ENCODE peak calls at places on chromosomes 7 and 10, in ten cellular contexts. One of them, this sample, is unnamed.

GRCh38 chr10:15558136-15558535 is 161.6 kb downstream of the ITGA8 start:
- DNase-seq in endothelial cell: no peak
- DNase-seq in fibroblast of the aortic adventitia: peak
- DNase-seq in A549: no peak
- DNase-seq in OCI-LY7: no peak
- DNase-seq in B cell: no peak
- DNase-seq in upper lobe of right lung: no peak
- DNase-seq in choroid plexus epithelial cell: peak
- DNase-seq in HFFc6: peak
- DNase-seq in esophagus squamous epithelium: no peak
- DNase-seq in this sample: no peak

GRCh38 chr7:1056006-1056784 is 11.8 kb downstream of the GPR146 start:
- DNase-seq in endothelial cell: peak
- DNase-seq in fibroblast of the aortic adventitia: no peak
- DNase-seq in A549: no peak
- DNase-seq in OCI-LY7: peak
- DNase-seq in B cell: no peak
- DNase-seq in upper lobe of right lung: peak
- DNase-seq in choroid plexus epithelial cell: no peak
- DNase-seq in HFFc6: no peak
- DNase-seq in esophagus squamous epithelium: no peak
- DNase-seq in this sample: no peak

GRCh38 chr10:47361293-47361692 is 13.1 kb downstream of the RBP3 start:
- DNase-seq in endothelial cell: peak
- DNase-seq in fibroblast of the aortic adventitia: peak
- DNase-seq in A549: peak
- DNase-seq in OCI-LY7: peak
- DNase-seq in B cell: no peak
- DNase-seq in upper lobe of right lung: no peak
- DNase-seq in choroid plexus epithelial cell: peak
- DNase-seq in HFFc6: peak
- DNase-seq in esophagus squamous epithelium: no peak
- DNase-seq in this sample: peak

GRCh38 chr7:1413936-1414639 is 45.2 kb downstream of the MICALL2 start:
- DNase-seq in endothelial cell: no peak
- DNase-seq in fibroblast of the aortic adventitia: no peak
- DNase-seq in A549: no peak
- DNase-seq in OCI-LY7: no peak
- DNase-seq in B cell: no peak
- DNase-seq in upper lobe of right lung: no peak
- DNase-seq in choroid plexus epithelial cell: no peak
- DNase-seq in HFFc6: no peak
- DNase-seq in esophagus squamous epithelium: no peak
- DNase-seq in this sample: no peak

GRCh38 chr7:1861799-1862458 is 191.9 kb downstream of the ELFN1 start:
- DNase-seq in endothelial cell: no peak
- DNase-seq in fibroblast of the aortic adventitia: no peak
- DNase-seq in A549: no peak
- DNase-seq in OCI-LY7: peak
- DNase-seq in B cell: no peak
- DNase-seq in upper lobe of right lung: no peak
- DNase-seq in choroid plexus epithelial cell: peak
- DNase-seq in HFFc6: no peak
- DNase-seq in esophagus squamous epithelium: no peak
- DNase-seq in this sample: no peak

GRCh38 chr10:85861513-85862197 is 504.9 kb downstream of the GRID1 start:
- DNase-seq in endothelial cell: no peak
- DNase-seq in fibroblast of the aortic adventitia: no peak
- DNase-seq in A549: no peak
- DNase-seq in OCI-LY7: no peak
- DNase-seq in B cell: no peak
- DNase-seq in upper lobe of right lung: no peak
- DNase-seq in choroid plexus epithelial cell: no peak
- DNase-seq in HFFc6: no peak
- DNase-seq in esophagus squamous epithelium: no peak
- DNase-seq in this sample: no peak

GRCh38 chr7:42096681-42097637 is 140.1 kb downstream of the GLI3 start:
- DNase-seq in endothelial cell: no peak
- DNase-seq in fibroblast of the aortic adventitia: peak
- DNase-seq in A549: no peak
- DNase-seq in OCI-LY7: no peak
- DNase-seq in B cell: no peak
- DNase-seq in upper lobe of right lung: no peak
- DNase-seq in choroid plexus epithelial cell: peak
- DNase-seq in HFFc6: peak
- DNase-seq in esophagus squamous epithelium: no peak
- DNase-seq in this sample: peak

GRCh38 chr10:92407305-92408016 is 116.5 kb downstream of the MARCHF5 start:
- DNase-seq in endothelial cell: no peak
- DNase-seq in fibroblast of the aortic adventitia: peak
- DNase-seq in A549: peak
- DNase-seq in OCI-LY7: no peak
- DNase-seq in B cell: no peak
- DNase-seq in upper lobe of right lung: no peak
- DNase-seq in choroid plexus epithelial cell: peak
- DNase-seq in HFFc6: peak
- DNase-seq in esophagus squamous epithelium: no peak
- DNase-seq in this sample: no peak

GRCh38 chr7:48090095-48090805 is 1.2 kb downstream of the UPP1 start:
- DNase-seq in endothelial cell: peak
- DNase-seq in fibroblast of the aortic adventitia: peak
- DNase-seq in A549: peak
- DNase-seq in OCI-LY7: no peak
- DNase-seq in B cell: no peak
- DNase-seq in upper lobe of right lung: peak
- DNase-seq in choroid plexus epithelial cell: peak
- DNase-seq in HFFc6: no peak
- DNase-seq in esophagus squamous epithelium: no peak
- DNase-seq in this sample: peak

GRCh38 chr10:89213191-89213808 is 6.2 kb upstream of the CH25H start:
- DNase-seq in endothelial cell: no peak
- DNase-seq in fibroblast of the aortic adventitia: peak
- DNase-seq in A549: peak
- DNase-seq in OCI-LY7: peak
- DNase-seq in B cell: no peak
- DNase-seq in upper lobe of right lung: no peak
- DNase-seq in choroid plexus epithelial cell: peak
- DNase-seq in HFFc6: peak
- DNase-seq in esophagus squamous epithelium: no peak
- DNase-seq in this sample: no peak

GRCh38 chr10:80132299-80133139 is at the start of gene PLAC9:
- DNase-seq in endothelial cell: peak
- DNase-seq in fibroblast of the aortic adventitia: peak
- DNase-seq in A549: no peak
- DNase-seq in OCI-LY7: no peak
- DNase-seq in B cell: no peak
- DNase-seq in upper lobe of right lung: no peak
- DNase-seq in choroid plexus epithelial cell: no peak
- DNase-seq in HFFc6: no peak
- DNase-seq in esophagus squamous epithelium: no peak
- DNase-seq in this sample: peak

GRCh38 chr10:25068152-25069058 is 52.0 kb downstream of the THNSL1 start:
- DNase-seq in endothelial cell: no peak
- DNase-seq in fibroblast of the aortic adventitia: peak
- DNase-seq in A549: no peak
- DNase-seq in OCI-LY7: no peak
- DNase-seq in B cell: no peak
- DNase-seq in upper lobe of right lung: no peak
- DNase-seq in choroid plexus epithelial cell: peak
- DNase-seq in HFFc6: peak
- DNase-seq in esophagus squamous epithelium: no peak
- DNase-seq in this sample: no peak

GRCh38 chr7:84191261-84191660 is 3.3 kb downstream of the SEMA3A start:
- DNase-seq in endothelial cell: no peak
- DNase-seq in fibroblast of the aortic adventitia: peak
- DNase-seq in A549: no peak
- DNase-seq in OCI-LY7: no peak
- DNase-seq in B cell: no peak
- DNase-seq in upper lobe of right lung: no peak
- DNase-seq in choroid plexus epithelial cell: no peak
- DNase-seq in HFFc6: no peak
- DNase-seq in esophagus squamous epithelium: no peak
- DNase-seq in this sample: no peak

GRCh38 chr10:3924344-3924743 is 139.3 kb upstream of the KLF6 start:
- DNase-seq in endothelial cell: peak
- DNase-seq in fibroblast of the aortic adventitia: peak
- DNase-seq in A549: no peak
- DNase-seq in OCI-LY7: no peak
- DNase-seq in B cell: no peak
- DNase-seq in upper lobe of right lung: no peak
- DNase-seq in choroid plexus epithelial cell: peak
- DNase-seq in HFFc6: peak
- DNase-seq in esophagus squamous epithelium: no peak
- DNase-seq in this sample: no peak

GRCh38 chr10:15744217-15744865 is 24.6 kb upstream of the ITGA8 start:
- DNase-seq in endothelial cell: peak
- DNase-seq in fibroblast of the aortic adventitia: peak
- DNase-seq in A549: peak
- DNase-seq in OCI-LY7: peak
- DNase-seq in B cell: peak
- DNase-seq in upper lobe of right lung: no peak
- DNase-seq in choroid plexus epithelial cell: peak
- DNase-seq in HFFc6: peak
- DNase-seq in esophagus squamous epithelium: no peak
- DNase-seq in this sample: peak

GRCh38 chr10:119348516-119349240 is 141.3 kb downstream of the GRK5 start:
- DNase-seq in endothelial cell: no peak
- DNase-seq in fibroblast of the aortic adventitia: peak
- DNase-seq in A549: no peak
- DNase-seq in OCI-LY7: no peak
- DNase-seq in B cell: no peak
- DNase-seq in upper lobe of right lung: peak
- DNase-seq in choroid plexus epithelial cell: peak
- DNase-seq in HFFc6: no peak
- DNase-seq in esophagus squamous epithelium: no peak
- DNase-seq in this sample: no peak
- TF ChIP-seq CTCF in endothelial cell: no peak
- TF ChIP-seq CTCF in fibroblast of the aortic adventitia: peak
- TF ChIP-seq CTCF in A549: no peak
- TF ChIP-seq CTCF in OCI-LY7: no peak
- TF ChIP-seq CTCF in B cell: no peak
- TF ChIP-seq CTCF in upper lobe of right lung: peak
- TF ChIP-seq CTCF in choroid plexus epithelial cell: peak
- TF ChIP-seq CTCF in HFFc6: no peak
- TF ChIP-seq CTCF in esophagus squamous epithelium: no peak
- TF ChIP-seq CTCF in this sample: no peak

GRCh38 chr7:24980695-24981543 is 941 bp upstream of the OSBPL3 start:
- DNase-seq in endothelial cell: no peak
- DNase-seq in fibroblast of the aortic adventitia: peak
- DNase-seq in A549: peak
- DNase-seq in OCI-LY7: peak
- DNase-seq in B cell: peak
- DNase-seq in upper lobe of right lung: peak
- DNase-seq in choroid plexus epithelial cell: peak
- DNase-seq in HFFc6: peak
- DNase-seq in esophagus squamous epithelium: peak
- DNase-seq in this sample: peak
- TF ChIP-seq CTCF in endothelial cell: no peak
- TF ChIP-seq CTCF in fibroblast of the aortic adventitia: peak
- TF ChIP-seq CTCF in A549: no peak
- TF ChIP-seq CTCF in OCI-LY7: peak
- TF ChIP-seq CTCF in B cell: no peak
- TF ChIP-seq CTCF in upper lobe of right lung: no peak
- TF ChIP-seq CTCF in choroid plexus epithelial cell: no peak
- TF ChIP-seq CTCF in HFFc6: no peak
- TF ChIP-seq CTCF in esophagus squamous epithelium: peak
- TF ChIP-seq CTCF in this sample: no peak

DNA sequence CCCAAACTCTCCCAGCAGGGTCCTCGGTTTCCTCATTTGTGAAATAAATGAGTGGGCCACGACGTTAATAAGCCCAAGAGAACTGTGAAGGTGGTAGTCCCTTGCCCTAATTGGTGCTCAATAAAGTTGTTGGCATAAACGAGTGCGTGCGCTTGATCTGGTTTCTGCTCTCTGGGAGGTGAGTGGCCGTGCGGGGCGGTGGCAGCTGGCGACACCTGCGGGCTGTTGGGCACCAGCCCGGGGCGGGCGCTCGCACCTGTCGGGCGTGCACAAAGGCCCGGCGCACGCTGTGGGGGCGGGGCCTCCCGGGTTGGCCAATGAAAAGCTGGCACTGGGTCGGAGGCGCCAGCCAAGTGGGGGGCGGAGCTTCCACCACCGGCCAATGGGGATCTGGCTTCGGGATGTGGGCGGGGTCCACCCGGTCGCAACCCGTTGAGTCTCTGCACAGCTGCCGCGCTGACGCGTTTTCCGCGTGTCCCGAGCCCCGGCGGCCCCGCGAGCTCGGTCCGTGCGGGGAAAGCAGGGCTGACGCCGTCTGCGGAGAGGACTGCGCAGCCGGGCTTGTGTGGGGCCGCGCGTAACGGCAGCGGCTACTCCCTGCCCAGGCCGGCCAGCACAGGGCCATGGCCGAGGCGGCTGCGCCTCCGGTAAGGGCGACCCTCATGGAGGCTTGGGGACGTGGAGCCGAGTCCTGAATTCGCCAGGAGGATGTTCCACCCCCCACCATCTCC is 23.0 kb downstream of the ZNF783 start:
- DNase-seq in endothelial cell: peak
- DNase-seq in fibroblast of the aortic adventitia: peak
- DNase-seq in A549: peak
- DNase-seq in OCI-LY7: peak
- DNase-seq in B cell: peak
- DNase-seq in upper lobe of right lung: peak
- DNase-seq in choroid plexus epithelial cell: peak
- DNase-seq in HFFc6: peak
- DNase-seq in esophagus squamous epithelium: peak
- DNase-seq in this sample: peak
- TF ChIP-seq CTCF in endothelial cell: no peak
- TF ChIP-seq CTCF in fibroblast of the aortic adventitia: no peak
- TF ChIP-seq CTCF in A549: no peak
- TF ChIP-seq CTCF in OCI-LY7: peak
- TF ChIP-seq CTCF in B cell: no peak
- TF ChIP-seq CTCF in upper lobe of right lung: no peak
- TF ChIP-seq CTCF in choroid plexus epithelial cell: no peak
- TF ChIP-seq CTCF in HFFc6: no peak
- TF ChIP-seq CTCF in esophagus squamous epithelium: no peak
- TF ChIP-seq CTCF in this sample: no peak

GRCh38 chr10:1957057-1957456 is 219.7 kb upstream of the ADARB2 start:
- DNase-seq in endothelial cell: no peak
- DNase-seq in fibroblast of the aortic adventitia: no peak
- DNase-seq in A549: no peak
- DNase-seq in OCI-LY7: no peak
- DNase-seq in B cell: no peak
- DNase-seq in upper lobe of right lung: no peak
- DNase-seq in choroid plexus epithelial cell: no peak
- DNase-seq in HFFc6: no peak
- DNase-seq in esophagus squamous epithelium: no peak
- DNase-seq in this sample: no peak

GRCh38 chr10:1947464-1948043 is 210.2 kb upstream of the ADARB2 start:
- DNase-seq in endothelial cell: no peak
- DNase-seq in fibroblast of the aortic adventitia: no peak
- DNase-seq in A549: no peak
- DNase-seq in OCI-LY7: no peak
- DNase-seq in B cell: no peak
- DNase-seq in upper lobe of right lung: no peak
- DNase-seq in choroid plexus epithelial cell: no peak
- DNase-seq in HFFc6: no peak
- DNase-seq in esophagus squamous epithelium: no peak
- DNase-seq in this sample: no peak

GRCh38 chr10:1954339-1954738 is 217.0 kb upstream of the ADARB2 start:
- DNase-seq in endothelial cell: no peak
- DNase-seq in fibroblast of the aortic adventitia: no peak
- DNase-seq in A549: no peak
- DNase-seq in OCI-LY7: no peak
- DNase-seq in B cell: no peak
- DNase-seq in upper lobe of right lung: no peak
- DNase-seq in choroid plexus epithelial cell: no peak
- DNase-seq in HFFc6: no peak
- DNase-seq in esophagus squamous epithelium: no peak
- DNase-seq in this sample: no peak

GRCh38 chr10:1952126-1953095 is 215.1 kb upstream of the ADARB2 start:
- DNase-seq in endothelial cell: no peak
- DNase-seq in fibroblast of the aortic adventitia: no peak
- DNase-seq in A549: no peak
- DNase-seq in OCI-LY7: no peak
- DNase-seq in B cell: no peak
- DNase-seq in upper lobe of right lung: no peak
- DNase-seq in choroid plexus epithelial cell: no peak
- DNase-seq in HFFc6: no peak
- DNase-seq in esophagus squamous epithelium: no peak
- DNase-seq in this sample: no peak
- TF ChIP-seq CTCF in endothelial cell: no peak
- TF ChIP-seq CTCF in fibroblast of the aortic adventitia: no peak
- TF ChIP-seq CTCF in A549: no peak
- TF ChIP-seq CTCF in OCI-LY7: no peak
- TF ChIP-seq CTCF in B cell: no peak
- TF ChIP-seq CTCF in upper lobe of right lung: no peak
- TF ChIP-seq CTCF in choroid plexus epithelial cell: no peak
- TF ChIP-seq CTCF in HFFc6: no peak
- TF ChIP-seq CTCF in esophagus squamous epithelium: no peak
- TF ChIP-seq CTCF in this sample: no peak

This sample was measured in nephron progenitor cell.